ENCODE peak calls at places on chromosome 3, in nine cellular contexts. C, N, I, K, Y, X, Z, T and H are unnamed samples. For H3K9me3, the result is how much of the 10 kb centered on the place peaks cover.

GRCh38 chr3:172104471-172105072 is 65.2 kb downstream of the FNDC3B start:
- DNase-seq in X (peak), C (no peak), Z (no peak), I (no peak), T (no peak), Y (no peak), N (no peak), K (no peak), H (no peak)

GRCh38 chr3:195823286-195823685 is 11.6 kb upstream of the MUC4 start:
- DNase-seq in N (no peak), I (no peak), K (peak), C (peak), T (no peak), Z (no peak), X (no peak), Y (no peak), H (peak)

GRCh38 chr3:193140381-193140780 is 100.6 kb upstream of the PLAAT1 start:
- DNase-seq in Z (no peak), Y (no peak), I (no peak), N (no peak), X (no peak), C (no peak), K (peak), T (no peak), H (no peak)

GRCh38 chr3:14122301-14122700 is 2.4 kb downstream of the CHCHD4 start:
- DNase-seq in Y (no peak), C (no peak), T (no peak), I (no peak), Z (no peak), N (no peak), K (no peak), X (no peak), H (no peak)

GRCh38 chr3:26840272-26840870 is 217.8 kb downstream of the LRRC3B start:
- DNase-seq in C (no peak), K (no peak), X (peak), Y (no peak), N (no peak), T (no peak), Z (no peak), I (no peak), H (no peak)

GRCh38 chr3:183100376-183100775 is 1.1 kb upstream of the MCCC1 start:
- DNase-seq in Z (no peak), I (no peak), C (no peak), T (no peak), X (no peak), Y (no peak), K (no peak), N (no peak), H (no peak)

GRCh38 chr3:193023218-193023617 is 105.6 kb upstream of the MB21D2 start:
- DNase-seq in C (no peak), T (no peak), N (no peak), Y (no peak), K (no peak), X (no peak), I (no peak), Z (no peak), H (no peak)

GRCh38 chr3:37824954-37825328 is 36.7 kb upstream of the CTDSPL start:
- DNase-seq in Y (no peak), N (no peak), I (no peak), X (no peak), C (no peak), K (no peak), Z (no peak), T (no peak), H (no peak)

GRCh38 chr3:186583820-186584219 is 13.3 kb downstream of the DNAJB11 start:
- DNase-seq in T (no peak), I (no peak), C (no peak), Y (no peak), K (peak), N (no peak), X (no peak), Z (no peak), H (no peak)

GRCh38 chr3:72134989-72135451 is 350.1 kb upstream of the PROK2 start:
- DNase-seq in N (no peak), C (no peak), T (no peak), X (no peak), Y (no peak), Z (no peak), K (no peak), I (no peak), H (no peak)

GRCh38 chr3:179723617-179724016 is 70.8 kb downstream of the USP13 start:
- DNase-seq in C (no peak), N (no peak), I (no peak), Z (no peak), Y (no peak), T (no peak), X (no peak), K (no peak), H (no peak)

GRCh38 chr3:168973897-168974296 is 689.6 kb downstream of the MECOM start:
- DNase-seq in Z (no peak), K (no peak), X (no peak), Y (no peak), C (no peak), T (no peak), I (no peak), N (no peak), H (no peak)

GRCh38 chr3:163476179-163476578 is 1602.1 kb downstream of the SI start:
- DNase-seq in X (no peak), C (no peak), T (no peak), I (no peak), K (no peak), Z (no peak), N (no peak), Y (no peak), H (no peak)

GRCh38 chr3:14885307-14885706 is 62.1 kb upstream of the NR2C2 start:
- DNase-seq in I (no peak), T (no peak), Y (no peak), C (no peak), N (no peak), X (no peak), Z (no peak), K (no peak), H (no peak)

GRCh38 chr3:83033123-83033522 is 1271.7 kb upstream of the GBE1 start:
- DNase-seq in Y (no peak), N (no peak), X (no peak), I (no peak), K (no peak), C (no peak), T (no peak), Z (no peak), H (no peak)

GRCh38 chr3:160784853-160785252 is 28.8 kb downstream of the PPM1L start:
- DNase-seq in K (no peak), Z (no peak), X (no peak), N (no peak), C (no peak), Y (no peak), I (no peak), T (no peak), H (no peak)

GRCh38 chr3:126348308-126348920 is 8.8 kb downstream of the KLF15 start:
- DNase-seq in Y (peak), I (no peak), N (no peak), K (peak), Z (no peak), T (no peak), C (no peak), X (no peak), H (no peak)

GRCh38 chr3:61181874-61182273 is 69.4 kb downstream of the FHIT start:
- DNase-seq in Y (no peak), K (peak), X (no peak), T (no peak), I (no peak), N (no peak), C (no peak), Z (no peak), H (no peak)

GRCh38 chr3:123571973-123572365 is 12.9 kb downstream of the HACD2 start:
- DNase-seq in C (no peak), Z (no peak), T (no peak), Y (no peak), N (no peak), X (no peak), K (no peak), I (no peak), H (no peak)

GRCh38 chr3:24156466-24156865 is 211.4 kb downstream of the NR1D2 start:
- DNase-seq in T (no peak), C (no peak), I (no peak), K (peak), Y (no peak), Z (no peak), X (no peak), N (no peak), H (no peak)

GRCh38 chr3:64361962-64362735 is 136.9 kb upstream of the PRICKLE2 start:
- DNase-seq in Z (no peak), N (no peak), X (no peak), I (no peak), K (peak), C (no peak), T (no peak), Y (no peak), H (no peak)

GRCh38 chr3:30098656-30099454 is 507.5 kb upstream of the TGFBR2 start:
- DNase-seq in Z (no peak), I (no peak), N (no peak), C (no peak), K (peak), T (no peak), Y (no peak), X (peak), H (no peak)

DNA sequence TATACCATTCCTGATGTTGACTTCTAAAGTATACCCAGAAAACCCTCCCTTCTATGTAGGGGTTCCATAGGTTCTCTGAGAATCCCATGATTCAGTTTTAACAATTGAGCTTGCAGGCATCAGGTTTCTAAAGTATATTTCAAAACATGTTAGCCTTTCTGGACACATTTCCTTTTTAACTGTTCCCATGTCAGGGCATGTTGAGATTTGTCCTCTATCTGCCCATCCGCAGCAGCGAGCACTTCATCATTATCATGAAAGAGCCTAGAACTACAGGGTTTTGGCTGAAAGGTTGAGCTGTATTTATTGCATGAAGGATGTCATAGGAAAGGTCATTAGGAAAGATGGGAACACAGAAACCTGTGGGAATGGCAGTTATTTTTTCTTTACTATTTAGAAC is 201.1 kb upstream of the BHLHE40 start:
- DNase-seq in N (no peak), T (no peak), Y (no peak), Z (no peak), X (no peak), K (no peak), C (no peak), I (no peak), H (no peak)
- H3K27ac ChIP-seq in N (no peak), T (no peak), Y (no peak), Z (no peak), X (no peak), K (no peak), C (no peak), I (no peak), H (no peak)

GRCh38 chr3:107847791-107848190 is 243.0 kb downstream of the CD47 start:
- DNase-seq in N (no peak), K (no peak), C (no peak), T (no peak), Z (no peak), Y (no peak), X (no peak), I (no peak), H (no peak)
- H3K9me3 ChIP-seq in N (under half), K (under half), C (under half), T (under half), Z (under half), Y (under half), X (under half), I (under half), H (under half)

DNA sequence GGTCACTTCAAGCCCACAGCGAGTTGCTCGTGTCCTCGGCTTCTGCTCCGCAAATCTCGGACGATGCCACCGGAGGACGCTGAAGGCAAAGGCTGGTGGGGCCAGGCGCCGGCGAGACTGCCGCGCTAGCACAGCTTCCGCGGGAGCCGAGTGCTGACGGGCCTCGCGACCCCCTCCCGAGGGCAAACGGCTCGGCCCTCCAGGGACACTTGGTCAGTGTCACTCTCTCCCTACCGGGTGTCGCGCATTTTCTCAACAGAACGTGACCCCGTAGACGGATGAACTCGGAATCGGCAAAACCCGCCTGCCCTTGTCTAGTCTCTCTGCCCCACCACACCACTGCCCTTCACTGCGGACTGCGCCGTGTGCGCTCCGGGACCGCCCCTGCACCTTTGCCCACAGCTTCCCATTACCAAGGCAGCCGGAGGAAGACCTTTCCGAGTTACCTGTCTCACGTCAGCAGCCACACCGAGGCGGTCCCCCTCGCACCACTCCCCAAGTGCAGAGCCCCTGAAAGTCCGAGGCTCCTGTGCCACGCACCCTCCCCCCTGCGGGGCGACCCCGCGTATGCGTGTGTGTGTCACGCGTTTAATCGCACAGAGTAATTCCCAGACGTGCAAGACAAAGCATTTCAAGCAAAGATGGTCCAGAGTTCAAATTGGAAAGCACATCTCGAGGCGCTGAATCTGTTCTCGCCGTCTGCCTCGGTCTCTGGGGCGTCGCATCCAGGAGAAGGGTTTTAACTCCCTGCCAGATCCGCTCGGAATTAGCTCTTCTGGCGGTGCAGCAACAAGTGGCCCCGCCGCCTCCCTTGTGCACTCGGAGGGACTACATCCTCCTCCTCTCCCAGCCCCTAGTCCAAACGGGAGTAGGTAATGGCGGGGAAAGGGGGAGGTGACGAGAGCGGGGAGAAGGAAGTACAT is 245.0 kb upstream of the TOPAZ1 start:
- DNase-seq in N (no peak), Z (no peak), I (no peak), X (peak), C (no peak), K (peak), Y (no peak), T (no peak), H (no peak)
- H3K4me3 ChIP-seq in N (peak), Z (peak), I (peak), X (peak), C (no peak), K (peak), Y (peak), T (peak), H (no peak)

GRCh38 chr3:142007710-142008399 is 131.4 kb downstream of the ATP1B3 start:
- DNase-seq in K (no peak), Y (no peak), T (no peak), Z (no peak), I (no peak), N (no peak), C (no peak), X (no peak), H (no peak)

GRCh38 chr3:142009029-142009428 is 132.6 kb downstream of the ATP1B3 start:
- DNase-seq in Z (no peak), N (no peak), C (no peak), I (no peak), K (no peak), T (no peak), X (no peak), Y (no peak), H (no peak)

GRCh38 chr3:142014005-142014404 is 135.3 kb downstream of the TFDP2 start:
- DNase-seq in X (no peak), N (no peak), Y (no peak), K (no peak), I (no peak), Z (no peak), C (no peak), T (no peak), H (no peak)

GRCh38 chr3:142013331-142013730 is 136.0 kb downstream of the TFDP2 start:
- DNase-seq in Z (no peak), K (no peak), T (no peak), C (no peak), Y (no peak), I (no peak), X (no peak), N (no peak), H (no peak)
- H3K27ac ChIP-seq in Z (no peak), K (no peak), T (no peak), C (no peak), Y (no peak), I (no peak), X (no peak), N (no peak), H (no peak)

DNA sequence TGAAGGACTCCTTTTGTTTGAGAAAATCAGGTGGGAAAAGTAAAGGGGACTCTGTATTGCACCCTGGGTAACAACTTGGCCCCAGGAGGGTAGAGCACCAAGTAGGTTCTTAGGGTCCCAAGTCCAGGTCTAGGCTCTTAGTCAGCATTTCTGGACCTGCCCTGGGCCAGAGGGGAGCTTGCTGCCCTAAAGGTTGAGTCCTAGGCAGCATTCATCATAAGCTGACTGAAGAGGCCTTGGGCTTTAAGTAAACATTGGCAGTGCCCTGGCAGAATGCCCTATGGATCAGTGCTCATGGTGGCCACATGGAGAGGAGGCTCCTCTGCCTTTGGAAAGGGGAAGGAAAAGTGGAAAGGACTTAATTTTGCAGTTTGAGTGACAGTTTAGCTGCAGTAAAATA is 268.5 kb upstream of the CTNNB1 start:
- DNase-seq in N (no peak), X (no peak), Y (no peak), Z (no peak), T (no peak), K (no peak), I (no peak), C (no peak), H (no peak)
- H3K9me3 ChIP-seq in N (under half), X (under half), Y (under half), Z (under half), T (under half), K (under half), I (under half), C (under half), H (under half)